ENCODE peak calls at places on chromosomes 16 and 17, in six cellular contexts. D, A, S, K, Z and U are unnamed samples.
A peak's percentile ranks its signal among the peaks of the same experiment; 100 is the strongest.

GRCh38 chr16:29710227-29711219 is 31.5 kb downstream of the QPRT start:
- DNase-seq in D (peak; percentile 62), A (no peak), S (no peak), K (peak; percentile 47), Z (peak; percentile 79), U (peak; percentile 5)

GRCh38 chr16:28319476-28320022 is 27.2 kb downstream of the SBK1 start:
- DNase-seq in D (no peak), A (no peak), S (no peak), K (no peak), Z (no peak), U (no peak)

GRCh38 chr17:6507535-6507934 is 48.8 kb downstream of the PITPNM3 start:
- DNase-seq in D (peak; percentile 96), A (peak; percentile 61), S (no peak), K (no peak), Z (peak; percentile 85), U (no peak)

GRCh38 chr17:6376901-6377300 is 58.0 kb downstream of the AIPL1 start:
- DNase-seq in D (no peak), A (no peak), S (no peak), K (no peak), Z (no peak), U (peak; percentile 50)

GRCh38 chr16:9647981-9648701 is 534.1 kb downstream of the GRIN2A start:
- DNase-seq in D (peak; percentile 30), A (no peak), S (no peak), K (no peak), Z (no peak), U (no peak)

GRCh38 chr17:17176341-17176740 is 29.8 kb downstream of the PLD6 start:
- DNase-seq in D (no peak), A (no peak), S (no peak), K (no peak), Z (no peak), U (no peak)

GRCh38 chr17:2399572-2400473 is 1.0 kb downstream of the MNT start:
- DNase-seq in D (peak; percentile 93), A (peak; percentile 97), S (peak; percentile 96), K (peak; percentile 99), Z (peak; percentile 94), U (peak; percentile 89)

GRCh38 chr17:5912927-5913565 is 157.1 kb upstream of the WSCD1 start:
- DNase-seq in D (no peak), A (no peak), S (no peak), K (no peak), Z (no peak), U (peak; percentile 37)

GRCh38 chr17:55584861-55585260 is 73.6 kb upstream of the SMIM36 start:
- DNase-seq in D (no peak), A (no peak), S (no peak), K (no peak), Z (no peak), U (no peak)

GRCh38 chr17:82843904-82844640 is 4.2 kb upstream of the ZNF750 start:
- DNase-seq in D (no peak), A (no peak), S (no peak), K (peak; percentile 63), Z (no peak), U (no peak)
- H3K27ac ChIP-seq in D (peak overlapping the region; percentile 53), A (no peak overlapping the region), S (no peak overlapping the region), K (peak overlapping the region; percentile 78), Z (no peak overlapping the region), U (no peak overlapping the region)

GRCh38 chr17:77398274-77398673 is 257.5 kb downstream of the SEC14L1 start:
- DNase-seq in D (no peak), A (no peak), S (no peak), K (no peak), Z (no peak), U (no peak)
- H3K27ac ChIP-seq in D (peak overlapping the region; percentile 55), A (no peak overlapping the region), S (peak overlapping the region; percentile 37), K (no peak overlapping the region), Z (no peak overlapping the region), U (no peak overlapping the region)

DNA sequence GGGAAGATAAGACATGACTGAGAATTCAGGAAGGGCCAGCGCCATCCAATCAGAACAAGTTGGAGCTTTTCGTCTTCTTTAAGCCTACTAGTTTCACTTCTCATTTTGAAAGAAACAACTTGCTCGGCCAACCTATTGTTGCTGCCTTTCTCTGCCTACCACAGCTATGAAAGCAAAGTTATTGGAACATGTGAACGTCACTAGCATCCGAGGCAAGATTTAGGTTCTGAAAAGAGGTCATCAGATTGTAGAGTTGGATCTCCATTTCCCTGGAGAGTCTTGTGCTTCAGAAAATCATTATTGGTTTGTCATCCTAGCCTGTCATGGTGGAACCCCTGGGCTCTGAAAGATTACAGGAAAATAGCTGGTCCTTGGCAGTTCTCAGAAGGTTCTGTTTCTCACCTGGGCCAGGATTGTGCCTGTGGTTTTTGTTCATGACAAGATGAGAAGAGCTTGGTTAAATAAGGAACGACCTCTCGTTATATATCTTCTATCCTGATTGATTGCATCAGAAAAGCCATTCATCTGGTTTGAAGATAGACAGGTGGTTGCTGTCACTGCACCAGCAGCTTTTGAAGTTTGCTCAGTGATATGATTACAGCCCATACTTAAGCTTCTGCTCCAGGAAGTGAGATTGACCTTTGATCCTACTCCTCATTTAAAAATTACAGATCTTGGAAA is 25.3 kb downstream of the CDH13 start:
- DNase-seq in D (no peak), A (no peak), S (no peak), K (no peak), Z (no peak), U (no peak)
- H3K27ac ChIP-seq in D (no peak overlapping the region), A (no peak overlapping the region), S (no peak overlapping the region), K (peak overlapping the region; percentile 63), Z (peak overlapping the region; percentile 7), U (no peak overlapping the region)

DNA sequence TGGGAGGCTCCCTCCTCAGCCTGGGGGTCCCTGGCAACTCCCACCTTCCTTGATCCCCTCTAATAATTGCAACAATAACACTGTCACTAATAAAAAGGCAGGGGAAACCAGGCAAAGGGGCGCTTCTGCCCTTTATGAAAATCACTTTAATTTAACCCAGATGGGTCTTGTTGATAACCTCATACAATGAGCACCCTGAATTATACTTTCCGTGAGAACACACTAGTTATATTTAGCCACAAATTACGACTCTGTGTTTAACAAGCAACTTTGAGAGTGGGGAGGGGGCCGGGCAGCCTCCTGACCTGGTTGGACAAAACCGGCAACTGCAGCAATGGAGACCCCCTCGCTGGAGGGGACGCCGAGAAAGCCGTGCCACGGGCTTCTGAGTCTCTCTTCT is 5.7 kb upstream of the BAHCC1 start:
- DNase-seq in D (no peak), A (no peak), S (no peak), K (no peak), Z (no peak), U (no peak)
- H3K27ac ChIP-seq in D (peak overlapping the region; percentile 94), A (no peak overlapping the region), S (peak overlapping the region; percentile 94), K (peak overlapping the region; percentile 92), Z (no peak overlapping the region), U (peak overlapping the region; percentile 97)

GRCh38 chr16:14302031-14302398 is 230.9 kb downstream of the MRTFB start:
- DNase-seq in D (peak; percentile 71), A (peak; percentile 72), S (no peak), K (no peak), Z (peak; percentile 60), U (peak; percentile 69)

GRCh38 chr16:14302399-14303181 is 231.5 kb downstream of the MRTFB start:
- DNase-seq in D (no peak), A (peak; percentile 49), S (no peak), K (peak; percentile 78), Z (no peak), U (peak; percentile 76)

GRCh38 chr16:14298374-14299122 is 227.4 kb downstream of the MRTFB start:
- DNase-seq in D (no peak), A (peak; percentile 48), S (no peak), K (no peak), Z (no peak), U (no peak)

GRCh38 chr16:14301150-14302030 is 230.3 kb downstream of the MRTFB start:
- DNase-seq in D (peak; percentile 53), A (peak; percentile 54), S (no peak), K (peak; percentile 57), Z (no peak), U (no peak)

DNA sequence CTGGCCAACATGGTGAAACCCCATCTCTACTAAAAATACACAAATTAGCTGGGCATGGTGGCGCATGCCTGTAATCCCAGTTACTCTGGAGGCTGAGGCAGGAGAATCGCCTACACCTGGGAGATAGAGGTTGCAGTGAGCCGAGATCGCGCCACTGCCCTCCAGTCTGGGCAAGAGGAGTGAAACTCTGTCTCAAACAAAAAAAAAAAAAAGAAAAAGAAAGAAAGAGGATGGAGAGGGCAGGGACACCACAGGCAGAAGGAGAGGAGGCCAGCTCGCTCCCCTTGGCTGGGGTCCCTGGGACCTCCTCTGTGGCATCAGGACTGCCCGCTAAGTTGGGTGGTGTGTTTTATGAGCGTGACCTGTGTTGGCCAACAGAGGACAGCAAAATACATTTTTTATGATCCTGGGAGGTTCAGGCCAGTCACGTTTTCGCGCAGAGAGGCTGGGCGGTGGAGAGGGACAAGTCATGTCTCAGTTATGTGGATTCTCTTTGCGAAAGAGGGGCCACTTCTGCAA is 229.6 kb downstream of the MRTFB start:
- DNase-seq in D (peak; percentile 76), A (peak; percentile 80), S (peak; percentile 71), K (peak; percentile 79), Z (peak; percentile 85), U (peak; percentile 35)
- H3K27ac ChIP-seq in D (peak overlapping the region; percentile 90), A (no peak overlapping the region), S (peak overlapping the region; percentile 61), K (peak overlapping the region; percentile 44), Z (no peak overlapping the region), U (no peak overlapping the region)

GRCh38 chr16:2036200-2036966 is 9.7 kb downstream of the NHERF2 start:
- DNase-seq in D (no peak), A (no peak), S (no peak), K (no peak), Z (no peak), U (no peak)

GRCh38 chr16:2038359-2039285 is 9.0 kb downstream of the NTHL1 start:
- DNase-seq in D (no peak), A (no peak), S (no peak), K (no peak), Z (no peak), U (no peak)

GRCh38 chr16:2037631-2038358 is 9.8 kb downstream of the NTHL1 start:
- DNase-seq in D (no peak), A (no peak), S (no peak), K (no peak), Z (no peak), U (no peak)

GRCh38 chr16:2035431-2036199 is 8.9 kb downstream of the NHERF2 start:
- DNase-seq in D (no peak), A (peak; percentile 90), S (no peak), K (no peak), Z (peak; percentile 77), U (peak; percentile 17)

GRCh38 chr16:2037115-2037514 is 10.4 kb downstream of the NHERF2 start:
- DNase-seq in D (no peak), A (no peak), S (no peak), K (no peak), Z (no peak), U (no peak)
- H3K27ac ChIP-seq in D (peak overlapping the region; percentile 12), A (peak overlapping the region; percentile 93), S (peak overlapping the region; percentile 92), K (peak overlapping the region; percentile 85), Z (peak overlapping the region; percentile 100), U (no peak overlapping the region)

DNA sequence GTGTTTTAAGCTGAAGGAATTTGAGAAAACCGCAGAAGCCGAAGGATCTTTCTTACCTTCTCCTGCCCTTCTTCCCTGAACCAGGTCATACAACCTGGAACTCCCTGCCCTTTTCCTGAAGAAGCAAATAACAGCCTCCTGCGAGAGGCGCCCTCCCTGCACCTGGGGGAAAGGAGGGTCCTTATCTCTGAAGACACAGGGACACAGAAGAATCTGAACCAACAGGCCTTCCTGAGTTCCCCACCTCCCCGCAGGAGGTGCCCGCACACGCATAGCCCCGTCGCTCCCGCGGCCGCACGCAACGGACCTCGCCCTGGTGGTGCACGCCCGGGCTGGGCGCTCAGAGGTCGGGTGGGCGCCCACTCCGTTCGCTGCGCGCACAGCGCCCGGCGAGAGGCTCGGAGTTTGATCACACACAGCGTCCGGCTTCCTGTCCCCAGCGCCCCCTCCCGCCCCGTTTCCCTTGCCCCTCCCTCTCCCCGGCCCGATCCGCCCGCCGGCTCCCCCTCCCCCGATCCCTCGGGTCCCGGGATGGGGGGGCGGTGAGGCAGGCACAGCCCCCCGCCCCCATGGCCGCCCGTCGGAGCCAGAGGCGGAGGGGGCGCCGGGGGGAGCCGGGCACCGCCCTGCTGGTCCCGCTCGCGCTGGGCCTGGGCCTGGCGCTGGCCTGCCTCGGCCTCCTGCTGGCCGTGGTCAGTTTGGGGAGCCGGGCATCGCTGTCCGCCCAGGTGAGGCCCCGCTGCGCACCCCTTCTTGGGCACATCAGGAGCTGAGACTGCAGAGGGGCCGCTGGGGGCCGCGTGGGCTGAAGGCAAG is at the start of gene TNFSF12:
- DNase-seq in D (no peak), A (peak; percentile 82), S (peak; percentile 70), K (peak; percentile 94), Z (peak; percentile 7), U (no peak)
- H3K27ac ChIP-seq in D (peak within 1 kb of the TSS; percentile 53), A (peak within 1 kb of the TSS; percentile 69), S (peak within 1 kb of the TSS; percentile 89), K (peak within 1 kb of the TSS; percentile 97), Z (peak within 1 kb of the TSS; percentile 38), U (peak within 1 kb of the TSS; percentile 94)